ENCODE peak calls at places on chromosomes 6 and 20, in ten cellular contexts. T is AG20443; C is pons; J is NCI-H460; I is psoas muscle; P is NCI-H2081; R is stimulated activated CD8-positive, alpha-beta memory T cell treated with anti-CD3 and anti-CD28 coated beads, Interleukin-15, amount 100 ng/mL, for 1 hour; E is iris pigment epithelial cell; Q is dorsolateral prefrontal cortex; Z is BJ. B is an unnamed sample.

GRCh38 chr6:11952291-11952690 is 59.8 kb upstream of the HIVEP1 start:
- DNase-seq in T (no peak), C (no peak), J (no peak), I (no peak), P (no peak), R (no peak), E (no peak), Q (no peak), Z (no peak), B (no peak)

GRCh38 chr6:169529931-169530761 is 171.7 kb downstream of the WDR27 start:
- DNase-seq in T (peak), C (no peak), J (no peak), I (peak), P (no peak), R (no peak), E (peak), Q (no peak), Z (peak), B (peak)

GRCh38 chr20:35773154-35773751 is 1.4 kb downstream of the PHF20 start:
- DNase-seq in T (no peak), C (peak), J (no peak), I (no peak), P (no peak), R (no peak), E (peak), Q (no peak), Z (no peak), B (no peak)

GRCh38 chr6:134373282-134373922 is 55.5 kb upstream of the SGK1 start:
- DNase-seq in T (peak), C (peak), J (peak), I (no peak), P (no peak), R (no peak), E (peak), Q (peak), Z (peak), B (peak)

GRCh38 chr6:161618816-161619454 is 345.1 kb upstream of the AGPAT4 start:
- DNase-seq in T (peak), C (peak), J (peak), I (peak), P (peak), R (no peak), E (peak), Q (peak), Z (no peak), B (no peak)

GRCh38 chr20:53751394-53752368 is 158.0 kb upstream of the ZNF217 start:
- DNase-seq in T (no peak), C (peak), J (no peak), I (no peak), P (no peak), R (no peak), E (no peak), Q (no peak), Z (no peak), B (no peak)

GRCh38 chr20:6040540-6040939 is 13.3 kb downstream of the LRRN4 start:
- DNase-seq in T (no peak), C (no peak), J (no peak), I (no peak), P (no peak), R (no peak), E (no peak), Q (no peak), Z (no peak), B (no peak)

GRCh38 chr20:62492711-62493110 is 16.9 kb upstream of the GATA5 start:
- DNase-seq in T (no peak), C (no peak), J (no peak), I (no peak), P (no peak), R (no peak), E (no peak), Q (no peak), Z (no peak), B (no peak)

GRCh38 chr20:38049800-38050199 is 16.3 kb downstream of the RPRD1B start:
- DNase-seq in T (peak), C (no peak), J (no peak), I (no peak), P (no peak), R (no peak), E (peak), Q (no peak), Z (no peak), B (peak)

B was measured in HFFc6.